ENCODE peak calls at places on chromosomes 12 and 14, in seven cellular contexts. Q, F, D, H, E, V and Z are unnamed samples. For H3K4me1, the result is how much of the 10 kb centered on the place peaks cover.

GRCh38 chr14:53758141-53758540 is 198.5 kb downstream of the BMP4 start:
- DNase-seq in Q (no peak), V (no peak), D (no peak), F (no peak), H (no peak), E (no peak), Z (no peak)

GRCh38 chr12:44750468-44750867 is 125.6 kb downstream of the NELL2 start:
- DNase-seq in Q (no peak), E (no peak), F (peak), H (no peak), V (no peak), D (no peak), Z (no peak)

GRCh38 chr14:68655021-68655811 is 137.7 kb downstream of the ZFP36L1 start:
- DNase-seq in F (no peak), Q (no peak), E (no peak), D (peak), V (no peak), H (no peak), Z (no peak)

GRCh38 chr12:125882141-125882540 is 816.9 kb downstream of the AACS start:
- DNase-seq in E (no peak), V (no peak), D (no peak), Q (no peak), F (no peak), H (no peak), Z (no peak)

GRCh38 chr12:1297206-1297605 is 297.2 kb downstream of the FBXL14 start:
- DNase-seq in D (no peak), H (no peak), E (no peak), F (no peak), V (no peak), Q (no peak), Z (no peak)

GRCh38 chr12:53055471-53056266 is 5.8 kb downstream of the TNS2 start:
- DNase-seq in H (no peak), F (no peak), V (no peak), Q (peak), D (no peak), E (no peak), Z (peak)

GRCh38 chr12:124231980-124232653 is 62.8 kb upstream of the RFLNA start:
- DNase-seq in E (no peak), H (peak), F (no peak), Q (no peak), V (no peak), D (no peak), Z (peak)

GRCh38 chr14:70921669-70922068 is 14.4 kb downstream of the PCNX1 start:
- DNase-seq in H (no peak), V (no peak), D (no peak), E (no peak), Q (no peak), F (no peak), Z (no peak)

GRCh38 chr14:61119006-61119405 is 138.0 kb downstream of the SLC38A6 start:
- DNase-seq in E (no peak), H (no peak), F (no peak), D (no peak), Q (no peak), V (no peak), Z (no peak)

GRCh38 chr14:94897092-94897491 is 127.2 kb upstream of the GSC start:
- DNase-seq in H (no peak), F (no peak), E (no peak), D (peak), Q (no peak), V (no peak), Z (no peak)

GRCh38 chr12:116813271-116814041 is 67.8 kb downstream of the HRK start:
- DNase-seq in H (no peak), F (no peak), D (no peak), V (peak), Q (no peak), E (no peak), Z (no peak)

GRCh38 chr12:570237-570925 is 92.9 kb downstream of the NINJ2 start:
- DNase-seq in Q (peak), D (peak), H (peak), E (peak), V (peak), F (peak), Z (peak)

DNA sequence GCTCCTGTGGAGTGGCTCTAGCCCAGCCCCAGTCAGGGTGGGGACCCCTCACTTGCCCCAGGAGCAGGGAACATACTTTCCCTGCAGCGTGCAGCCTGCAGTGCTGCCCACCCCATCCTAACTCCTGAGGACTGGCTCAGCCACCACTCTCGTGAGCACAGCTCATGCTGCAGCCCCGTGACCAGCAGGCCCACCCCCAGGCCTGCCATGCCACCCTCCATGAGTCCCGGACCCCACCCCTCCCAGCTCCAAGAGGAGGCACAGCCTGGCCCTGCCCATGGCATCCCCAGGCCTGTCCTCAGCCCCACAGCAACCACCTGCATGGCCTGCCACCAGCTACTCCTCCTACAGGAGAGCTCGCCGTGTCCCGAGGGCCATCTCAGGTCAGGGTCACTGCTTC is 3.9 kb upstream of the JAG2 start:
- DNase-seq in V (no peak), H (peak), D (no peak), Q (no peak), F (no peak), E (no peak), Z (no peak)
- H3K4me1 ChIP-seq in V (under half), H (half or more), D (under half), Q (under half), F (half or more), E (under half), Z (under half)

GRCh38 chr12:57092876-57093411 is 4.0 kb downstream of the NAB2 start:
- DNase-seq in H (no peak), E (no peak), Q (peak), D (no peak), V (no peak), F (no peak), Z (no peak)

GRCh38 chr12:57095440-57095839 is 6.5 kb downstream of the NAB2 start:
- DNase-seq in H (no peak), E (no peak), V (no peak), D (no peak), F (no peak), Q (no peak), Z (no peak)

GRCh38 chr12:57096099-57096572 is 7.2 kb downstream of the NAB2 start:
- DNase-seq in V (no peak), H (no peak), D (no peak), F (no peak), E (no peak), Q (peak), Z (no peak)

GRCh38 chr12:57093412-57094193 is 4.7 kb downstream of the NAB2 start:
- DNase-seq in Q (peak), H (peak), V (no peak), E (peak), F (peak), D (peak), Z (peak)

GRCh38 chr12:57094194-57095160 is 5.6 kb downstream of the NAB2 start:
- DNase-seq in F (no peak), Q (no peak), E (no peak), D (no peak), V (no peak), H (peak), Z (no peak)
- TF ChIP-seq POLR2A in F (peak), Q (no peak), E (no peak), D (no peak), V (no peak), H (no peak), Z (no peak)

GRCh38 chr12:25558566-25558965 is 5.5 kb upstream of the LMNTD1 start:
- DNase-seq in Q (no peak), V (no peak), H (no peak), E (no peak), D (no peak), F (no peak), Z (no peak)

GRCh38 chr12:25552681-25553080 is 402 bp downstream of the LMNTD1 start:
- DNase-seq in V (no peak), H (no peak), F (no peak), Q (no peak), E (no peak), D (no peak), Z (no peak)

GRCh38 chr12:25553083-25553482 is at the start of gene LMNTD1:
- DNase-seq in H (no peak), V (no peak), Q (no peak), F (no peak), D (no peak), E (no peak), Z (no peak)

GRCh38 chr12:25556136-25556535 is 3.1 kb upstream of the LMNTD1 start:
- DNase-seq in H (no peak), E (no peak), D (no peak), F (no peak), V (no peak), Q (no peak), Z (no peak)

GRCh38 chr12:25557830-25558436 is 4.8 kb upstream of the LMNTD1 start:
- DNase-seq in E (peak), Q (no peak), D (no peak), V (peak), F (peak), H (no peak), Z (no peak)
- TF ChIP-seq CTCF in E (peak), Q (peak), D (no peak), V (peak), F (peak), H (peak), Z (no peak)

GRCh38 chr14:105419305-105420091 is at the start of gene MTA1:
- DNase-seq in F (no peak), H (peak), V (no peak), Q (peak), D (no peak), E (no peak), Z (peak)
- H3K4me1 ChIP-seq in F (under half), H (under half), V (under half), Q (under half), D (under half), E (under half), Z (under half)

DNA sequence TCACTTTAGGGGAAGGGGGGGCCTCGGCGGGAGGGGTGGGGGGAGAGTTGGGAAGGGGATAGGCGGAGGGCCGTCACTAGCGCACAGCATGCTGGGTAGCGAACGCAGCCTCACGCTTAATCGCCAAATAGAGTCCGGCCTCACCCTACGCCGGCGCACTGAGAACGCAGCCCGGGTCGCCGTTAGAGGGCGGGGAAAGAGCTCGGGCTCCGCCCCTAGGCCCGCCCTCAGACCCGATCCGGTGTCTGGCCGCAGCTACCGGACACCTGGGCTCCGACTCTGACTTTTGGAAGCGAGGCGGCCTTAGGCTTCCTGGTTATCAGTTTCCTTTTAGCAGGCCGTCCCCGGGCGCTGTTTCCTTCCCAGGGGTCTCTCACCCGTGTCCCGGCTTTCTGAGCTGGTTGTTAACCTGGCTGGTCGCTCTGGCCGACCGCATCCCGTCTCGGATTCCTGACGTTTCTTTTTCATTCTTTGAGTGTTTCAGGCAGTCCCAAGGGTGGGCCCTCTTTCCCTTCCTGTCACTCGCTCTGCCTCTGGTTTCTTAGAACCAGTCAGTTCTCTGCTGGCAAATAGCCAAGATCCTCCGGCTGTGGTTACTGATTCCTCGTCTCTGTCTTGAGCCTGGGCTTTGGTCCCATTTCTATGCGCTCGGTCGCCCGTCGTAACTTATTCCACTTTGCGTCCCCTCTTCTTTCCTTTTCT is 367 bp upstream of the STRN3 start:
- DNase-seq in E (peak), F (peak), Q (peak), D (peak), V (peak), H (peak), Z (peak)
- TF ChIP-seq POLR2A in E (no peak), F (peak), Q (no peak), D (peak), V (peak), H (peak), Z (peak)

DNA sequence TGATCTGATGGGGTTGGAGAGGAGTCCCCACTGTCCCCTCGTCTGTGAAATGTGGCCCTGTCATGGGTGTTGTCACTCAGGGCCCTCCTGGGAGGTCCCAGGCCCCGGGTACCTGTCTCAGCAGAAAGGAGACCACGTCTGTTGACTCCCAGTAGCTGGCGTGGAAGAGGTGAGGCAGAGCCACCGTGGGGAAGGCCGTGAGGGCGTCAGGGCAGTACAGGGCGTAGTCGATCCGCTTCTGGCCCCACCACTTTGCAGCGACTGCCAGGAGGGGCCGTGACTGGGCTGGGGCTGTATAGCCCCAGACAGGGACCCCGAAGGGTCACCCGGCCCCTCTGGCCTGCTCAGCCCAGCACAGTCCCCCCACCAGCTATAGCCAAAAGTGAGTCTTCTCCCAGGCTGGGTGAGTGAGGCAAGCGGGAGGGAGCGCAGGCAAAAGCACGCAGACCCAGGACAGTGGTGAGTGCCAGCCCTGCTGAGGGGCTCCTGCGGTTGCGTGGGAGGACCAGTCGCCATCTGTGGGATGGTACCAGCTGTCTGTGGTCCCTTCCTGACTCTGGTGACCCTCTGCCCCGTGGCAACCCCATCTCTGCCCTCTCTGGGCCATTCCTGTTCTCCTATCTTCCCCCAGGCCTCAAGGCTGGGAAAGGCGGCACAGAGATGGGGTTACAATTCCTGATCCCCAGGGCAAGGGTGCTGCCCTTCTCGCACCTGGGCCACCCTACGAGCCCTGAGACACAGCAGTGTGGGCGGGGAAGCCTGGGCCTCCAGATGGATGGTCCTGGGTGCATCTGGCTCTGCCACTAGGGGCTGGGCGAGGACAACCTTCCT is 8.3 kb downstream of the ARL6IP4 start:
- DNase-seq in H (peak), E (no peak), V (no peak), Q (no peak), D (no peak), F (no peak), Z (no peak)
- TF ChIP-seq CTCF in H (no peak), E (no peak), V (no peak), Q (no peak), D (no peak), F (no peak), Z (no peak)

GRCh38 chr14:52003324-52003723 is 14.0 kb downstream of the RTRAF start:
- DNase-seq in V (no peak), F (peak), E (no peak), D (no peak), Q (no peak), H (no peak), Z (no peak)

GRCh38 chr14:52005625-52006024 is 16.3 kb downstream of the RTRAF start:
- DNase-seq in H (no peak), Q (no peak), D (no peak), F (no peak), V (no peak), E (no peak), Z (no peak)

GRCh38 chr14:52000631-52001030 is 11.3 kb downstream of the RTRAF start:
- DNase-seq in H (no peak), D (no peak), F (no peak), V (no peak), E (no peak), Q (no peak), Z (no peak)

GRCh38 chr14:52000019-52000582 is 10.8 kb downstream of the RTRAF start:
- DNase-seq in Q (no peak), H (no peak), D (no peak), V (no peak), F (no peak), E (no peak), Z (no peak)

DNA sequence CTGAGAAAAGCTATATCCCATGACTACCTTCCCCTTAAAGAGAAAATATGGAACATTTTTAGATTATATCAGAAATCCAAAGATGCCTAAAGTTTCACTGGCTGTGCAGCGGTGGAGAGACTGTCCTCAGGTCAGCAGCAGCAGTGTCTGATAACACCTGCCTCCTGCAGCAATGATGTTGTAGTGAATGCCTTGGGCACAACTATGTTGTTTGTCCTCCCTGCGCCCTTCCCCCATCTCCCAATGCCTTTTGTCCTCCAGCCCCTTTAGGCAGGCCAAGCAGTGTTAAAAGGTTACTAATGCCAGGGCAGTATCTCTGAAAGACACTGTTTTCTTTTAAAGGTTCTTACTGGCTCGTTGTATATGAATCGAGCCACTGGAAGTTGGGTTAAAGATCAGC is 13.2 kb downstream of the RTRAF start:
- DNase-seq in D (no peak), Q (no peak), H (no peak), V (no peak), F (no peak), E (no peak), Z (no peak)
- H3K4me1 ChIP-seq in D (under half), Q (under half), H (under half), V (under half), F (under half), E (under half), Z (under half)

GRCh38 chr12:69739287-69740191 is 879 bp downstream of the RAB3IP start:
- DNase-seq in Q (peak), F (peak), V (peak), E (peak), D (peak), H (peak), Z (peak)
- TF ChIP-seq POLR2A in Q (no peak), F (no peak), V (no peak), E (no peak), D (no peak), H (peak), Z (peak)

DNA sequence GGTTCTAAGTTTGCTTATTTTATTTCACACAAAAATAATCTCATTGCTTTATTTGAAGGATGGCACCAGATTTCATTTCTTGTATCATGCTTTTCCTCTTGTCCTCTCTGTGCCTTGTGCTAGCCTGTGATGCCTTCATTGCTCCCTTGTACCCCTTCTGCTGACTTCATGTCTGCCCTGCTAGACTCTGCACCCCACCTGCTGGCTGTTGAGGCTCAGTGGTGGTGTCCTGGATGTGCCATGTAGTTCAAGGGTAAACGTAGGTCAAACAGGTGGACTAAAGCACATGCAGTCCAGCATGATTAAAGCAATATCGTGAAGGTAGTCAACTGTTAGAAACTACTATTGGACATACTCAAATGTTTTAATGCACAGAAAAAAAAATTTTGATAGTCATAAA is 21.6 kb downstream of the MRPS35 start:
- DNase-seq in E (peak), D (no peak), V (no peak), H (no peak), Q (no peak), F (no peak), Z (no peak)
- TF ChIP-seq CTCF in E (no peak), D (no peak), V (peak), H (no peak), Q (no peak), F (peak), Z (no peak)